ENCODE peak calls at places on chromosomes 5 and 9, in four cellular contexts. One of them, this sample, is unnamed.
A peak's percentile ranks its signal among the peaks of the same experiment; 100 is the strongest.

GRCh38 chr5:109812698-109813097 is 123.0 kb downstream of the MAN2A1 start:
- DNase-seq in sigmoid colon: no peak
- DNase-seq in IMR-90: peak; percentile 5
- DNase-seq in A549: no peak
- DNase-seq in this sample: no peak

GRCh38 chr5:8520922-8521321 is 652.0 kb downstream of the MTRR start:
- DNase-seq in sigmoid colon: no peak
- DNase-seq in IMR-90: no peak
- DNase-seq in A549: no peak
- DNase-seq in this sample: no peak

GRCh38 chr5:148899993-148900392 is 73.6 kb downstream of the ADRB2 start:
- DNase-seq in sigmoid colon: no peak
- DNase-seq in IMR-90: no peak
- DNase-seq in A549: no peak
- DNase-seq in this sample: no peak

GRCh38 chr5:116613445-116613844 is 38.8 kb upstream of the SEMA6A start:
- DNase-seq in sigmoid colon: no peak
- DNase-seq in IMR-90: no peak
- DNase-seq in A549: no peak
- DNase-seq in this sample: no peak

GRCh38 chr5:758698-759053 is 25.9 kb downstream of the ZDHHC11B start:
- DNase-seq in sigmoid colon: no peak
- DNase-seq in IMR-90: no peak
- DNase-seq in A549: no peak
- DNase-seq in this sample: no peak

GRCh38 chr9:6671416-6671815 is 25.9 kb upstream of the GLDC start:
- DNase-seq in sigmoid colon: no peak
- DNase-seq in IMR-90: no peak
- DNase-seq in A549: no peak
- DNase-seq in this sample: no peak

GRCh38 chr5:153672347-153673090 is 182.0 kb downstream of the GRIA1 start:
- DNase-seq in sigmoid colon: no peak
- DNase-seq in IMR-90: no peak
- DNase-seq in A549: no peak
- DNase-seq in this sample: no peak

GRCh38 chr9:116336133-116336862 is 182.7 kb downstream of the PAPPA start:
- DNase-seq in sigmoid colon: no peak
- DNase-seq in IMR-90: peak; percentile 28
- DNase-seq in A549: peak; percentile 25
- DNase-seq in this sample: no peak

GRCh38 chr5:120258123-120258522 is 206.0 kb upstream of the PRR16 start:
- DNase-seq in sigmoid colon: no peak
- DNase-seq in IMR-90: no peak
- DNase-seq in A549: no peak
- DNase-seq in this sample: no peak

DNA sequence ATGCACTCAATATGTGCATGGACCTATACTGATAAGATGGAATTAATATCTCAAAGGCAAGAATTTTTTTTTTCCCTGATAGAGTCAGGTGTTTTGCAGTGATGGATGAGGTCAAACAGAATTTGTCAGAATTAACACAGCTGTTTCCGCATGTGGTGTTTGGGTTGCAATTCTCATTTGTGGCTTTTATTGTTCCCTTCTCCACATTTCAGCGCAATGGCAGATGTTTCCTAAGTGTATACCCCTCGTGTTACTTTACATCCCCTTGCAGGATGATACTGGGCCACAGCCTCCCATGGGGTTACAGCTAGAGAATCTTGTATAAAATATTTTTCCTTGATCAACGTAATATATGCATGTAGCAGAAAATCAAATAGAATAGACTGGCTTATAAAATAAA is 298.7 kb downstream of the RASEF start:
- DNase-seq in sigmoid colon: no peak
- DNase-seq in IMR-90: no peak
- DNase-seq in A549: no peak
- DNase-seq in this sample: no peak
- TF ChIP-seq POLR2A in sigmoid colon: no peak
- TF ChIP-seq POLR2A in IMR-90: no peak
- TF ChIP-seq POLR2A in A549: no peak
- TF ChIP-seq POLR2A in this sample: no peak

GRCh38 chr5:39100851-39101396 is 26.7 kb upstream of the RICTOR start:
- DNase-seq in sigmoid colon: no peak
- DNase-seq in IMR-90: peak; percentile 99
- DNase-seq in A549: peak; percentile 99
- DNase-seq in this sample: no peak
- H3K4me3 ChIP-seq in sigmoid colon: no peak overlapping the region
- H3K4me3 ChIP-seq in IMR-90: no peak overlapping the region
- H3K4me3 ChIP-seq in A549: no peak overlapping the region
- H3K4me3 ChIP-seq in this sample: no peak overlapping the region

GRCh38 chr5:134139377-134139851 is 24.9 kb downstream of the TCF7 start:
- DNase-seq in sigmoid colon: peak; percentile 61
- DNase-seq in IMR-90: no peak
- DNase-seq in A549: no peak
- DNase-seq in this sample: peak; percentile 37

GRCh38 chr5:134139891-134140469 is 25.5 kb downstream of the TCF7 start:
- DNase-seq in sigmoid colon: peak; percentile 40
- DNase-seq in IMR-90: no peak
- DNase-seq in A549: no peak
- DNase-seq in this sample: peak; percentile 81

GRCh38 chr5:134142088-134142487 is 27.6 kb downstream of the TCF7 start:
- DNase-seq in sigmoid colon: peak; percentile 57
- DNase-seq in IMR-90: no peak
- DNase-seq in A549: no peak
- DNase-seq in this sample: peak; percentile 10

GRCh38 chr5:134141346-134142050 is 27.0 kb downstream of the TCF7 start:
- DNase-seq in sigmoid colon: peak; percentile 42
- DNase-seq in IMR-90: no peak
- DNase-seq in A549: no peak
- DNase-seq in this sample: peak; percentile 68

DNA sequence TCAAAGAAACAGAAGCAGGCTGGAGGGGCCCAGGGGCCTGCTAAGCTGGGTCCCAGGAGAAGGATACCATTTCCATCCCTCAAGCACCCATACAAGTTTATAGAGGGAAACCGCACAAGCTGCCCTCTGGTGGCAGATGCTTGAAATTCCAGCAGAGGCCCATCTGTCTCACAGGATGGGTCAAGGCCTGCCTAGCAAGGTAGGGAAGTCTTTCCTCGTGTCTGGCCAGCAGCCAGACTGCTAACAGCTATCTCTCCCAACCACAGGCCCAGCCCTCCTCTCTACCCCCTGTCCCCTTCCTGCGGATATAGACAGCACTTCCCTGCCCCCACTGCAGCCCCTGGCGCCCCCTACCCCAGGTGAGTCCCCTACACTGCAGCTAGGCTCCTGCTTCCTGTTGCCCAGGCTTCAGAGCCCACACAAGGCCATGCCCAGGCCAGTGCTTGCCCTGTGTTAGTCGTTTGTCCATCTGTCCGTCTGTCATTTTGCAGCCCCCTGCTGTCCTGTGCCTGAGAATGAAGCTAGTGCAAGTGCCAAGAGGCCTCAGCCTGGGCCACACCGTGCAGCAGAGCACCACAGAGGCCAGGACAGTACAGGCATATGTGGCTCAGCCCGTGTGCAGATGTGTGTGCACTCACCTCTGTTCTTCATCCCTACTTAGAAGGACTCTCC is 26.2 kb downstream of the TCF7 start:
- DNase-seq in sigmoid colon: peak; percentile 76
- DNase-seq in IMR-90: peak; percentile 71
- DNase-seq in A549: peak; percentile 78
- DNase-seq in this sample: peak; percentile 69
- TF ChIP-seq POLR2A in sigmoid colon: no peak
- TF ChIP-seq POLR2A in IMR-90: no peak
- TF ChIP-seq POLR2A in A549: no peak
- TF ChIP-seq POLR2A in this sample: no peak

GRCh38 chr5:175444060-175444904 is at the start of gene DRD1:
- DNase-seq in sigmoid colon: no peak
- DNase-seq in IMR-90: peak; percentile 21
- DNase-seq in A549: peak; percentile 50
- DNase-seq in this sample: no peak
- H3K4me3 ChIP-seq in sigmoid colon: peak within 1 kb of the TSS; percentile 31
- H3K4me3 ChIP-seq in IMR-90: peak within 1 kb of the TSS; percentile 8
- H3K4me3 ChIP-seq in A549: peak within 1 kb of the TSS; percentile 51
- H3K4me3 ChIP-seq in this sample: no peak within 1 kb of the TSS

DNA sequence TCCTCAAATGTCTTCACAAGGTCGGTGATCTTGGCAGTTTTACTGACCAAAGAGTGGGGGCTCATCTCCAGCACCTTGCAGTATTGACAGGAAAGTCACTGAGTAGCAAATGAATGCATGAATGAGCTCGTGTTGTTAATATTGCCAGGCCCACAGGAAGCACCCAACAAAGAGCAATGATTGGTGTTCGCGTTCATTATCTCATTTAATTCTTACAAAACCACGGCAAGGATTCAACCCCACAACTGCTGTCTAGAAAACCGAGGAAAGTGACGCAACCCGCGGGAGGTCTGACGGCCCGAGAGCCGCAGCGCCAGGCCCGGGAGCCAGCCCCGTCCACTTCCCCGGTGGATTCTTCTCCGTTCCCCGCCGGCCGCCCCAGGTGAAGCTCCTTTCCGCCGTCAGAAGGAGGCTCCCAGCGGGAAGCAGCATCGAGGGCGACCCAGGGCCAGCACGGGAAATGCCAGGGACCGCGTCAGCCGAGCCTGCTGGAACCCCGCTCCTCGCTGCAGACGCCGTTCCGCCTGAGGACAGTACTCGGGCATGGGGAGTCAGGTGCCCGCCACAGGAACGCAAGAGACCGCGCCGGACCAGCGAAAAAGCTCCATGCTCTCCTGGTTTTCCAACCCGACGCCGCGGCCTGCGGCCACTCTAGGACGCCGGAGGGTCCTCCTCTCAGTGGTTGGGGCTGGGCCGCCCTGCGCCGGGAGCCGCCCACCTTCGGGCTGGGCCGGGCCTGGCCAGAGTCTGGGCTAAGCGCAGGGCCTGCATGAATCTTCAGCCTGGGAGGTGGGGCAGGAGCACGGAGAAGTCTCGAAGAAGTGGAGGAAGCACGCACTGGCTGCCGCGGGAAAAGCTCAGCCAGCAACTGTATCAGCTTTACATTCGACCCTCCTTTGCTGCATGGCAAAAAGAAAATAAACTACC is 19.8 kb upstream of the FER start:
- DNase-seq in sigmoid colon: peak; percentile 96
- DNase-seq in IMR-90: peak; percentile 89
- DNase-seq in A549: peak; percentile 94
- DNase-seq in this sample: peak; percentile 89
- TF ChIP-seq POLR2A in sigmoid colon: peak; percentile 82
- TF ChIP-seq POLR2A in IMR-90: peak; percentile 59
- TF ChIP-seq POLR2A in A549: peak; percentile 82
- TF ChIP-seq POLR2A in this sample: no peak

DNA sequence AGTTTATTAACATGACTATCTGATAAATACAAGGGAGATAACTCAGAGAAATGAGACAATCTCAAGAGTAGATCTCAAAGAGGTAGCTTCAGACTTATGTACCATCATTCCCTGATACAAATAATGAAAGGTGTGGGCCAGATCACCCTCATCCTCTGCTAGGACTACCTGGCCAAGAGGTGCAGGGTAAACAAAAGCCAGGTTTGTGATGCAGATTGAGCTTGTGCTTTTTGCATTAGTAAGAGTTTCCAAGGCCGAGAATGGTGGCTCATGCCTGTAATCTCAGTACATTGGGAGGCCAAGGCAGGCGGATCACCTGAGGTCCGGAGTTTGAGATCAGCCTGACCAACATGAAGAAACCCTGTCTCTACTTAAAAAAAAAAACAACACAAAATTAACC is 8.9 kb upstream of the SPIN1 start:
- DNase-seq in sigmoid colon: no peak
- DNase-seq in IMR-90: no peak
- DNase-seq in A549: no peak
- DNase-seq in this sample: no peak
- H3K4me3 ChIP-seq in sigmoid colon: no peak overlapping the region
- H3K4me3 ChIP-seq in IMR-90: no peak overlapping the region
- H3K4me3 ChIP-seq in A549: no peak overlapping the region
- H3K4me3 ChIP-seq in this sample: no peak overlapping the region